ENCODE peak calls at places on chromosomes 12 and 14, in ten cellular contexts. C, I, E, J, Y, D, W, M, Z and K are unnamed samples. For H3K4me1, the result is how much of the 10 kb centered on the place peaks cover.

GRCh38 chr12:109115758-109116610 is at the start of gene ACACB:
- DNase-seq in C (peak), I (peak), E (peak), J (no peak), Y (peak), D (peak), W (peak), M (no peak), Z (peak), K (no peak)

GRCh38 chr14:64190974-64191502 is 103.1 kb downstream of the ESR2 start:
- DNase-seq in C (no peak), I (no peak), E (no peak), J (no peak), Y (no peak), D (no peak), W (no peak), M (no peak), Z (no peak), K (no peak)

GRCh38 chr14:101475468-101476257 is 85.6 kb upstream of the DIO3 start:
- DNase-seq in C (peak), I (peak), E (peak), J (no peak), Y (no peak), D (no peak), W (no peak), M (no peak), Z (peak), K (no peak)

GRCh38 chr12:52975820-52976573 is 27.1 kb downstream of the KRT18 start:
- DNase-seq in C (no peak), I (peak), E (peak), J (no peak), Y (peak), D (peak), W (no peak), M (no peak), Z (no peak), K (peak)

GRCh38 chr14:104865069-104865630 is at the start of gene CEP170B:
- DNase-seq in C (no peak), I (peak), E (peak), J (no peak), Y (no peak), D (peak), W (no peak), M (peak), Z (peak), K (no peak)

GRCh38 chr14:24254630-24255392 is 8.2 kb downstream of the TGM1 start:
- DNase-seq in C (no peak), I (no peak), E (peak), J (no peak), Y (no peak), D (no peak), W (no peak), M (no peak), Z (no peak), K (no peak)

GRCh38 chr14:47442206-47442605 is 233.2 kb downstream of the MDGA2 start:
- DNase-seq in C (no peak), I (peak), E (peak), J (no peak), Y (no peak), D (peak), W (no peak), M (no peak), Z (no peak), K (peak)

GRCh38 chr12:6116481-6117021 is 7.9 kb downstream of the VWF start:
- DNase-seq in C (no peak), I (peak), E (no peak), J (no peak), Y (no peak), D (no peak), W (peak), M (no peak), Z (peak), K (no peak)

GRCh38 chr14:77707355-77707723 is 484 bp downstream of the ALKBH1 start:
- DNase-seq in C (no peak), I (peak), E (no peak), J (peak), Y (peak), D (peak), W (no peak), M (no peak), Z (peak), K (no peak)

GRCh38 chr14:21748869-21749303 is 75.3 kb upstream of the OR4E1 start:
- DNase-seq in C (peak), I (peak), E (no peak), J (peak), Y (peak), D (peak), W (no peak), M (no peak), Z (peak), K (peak)

GRCh38 chr12:58416211-58416610 is 474.8 kb downstream of the ATP23 start:
- DNase-seq in C (no peak), I (no peak), E (no peak), J (no peak), Y (no peak), D (no peak), W (no peak), M (no peak), Z (no peak), K (no peak)

GRCh38 chr12:60935981-60936761 is 1324.0 kb upstream of the USP15 start:
- DNase-seq in C (no peak), I (no peak), E (no peak), J (no peak), Y (no peak), D (peak), W (no peak), M (no peak), Z (no peak), K (no peak)

GRCh38 chr12:31832740-31833540 is 104.1 kb upstream of the AMN1 start:
- DNase-seq in C (no peak), I (peak), E (no peak), J (no peak), Y (no peak), D (no peak), W (no peak), M (no peak), Z (peak), K (no peak)

GRCh38 chr14:36939265-36939664 is 233.1 kb downstream of the SLC25A21 start:
- DNase-seq in C (no peak), I (no peak), E (no peak), J (no peak), Y (no peak), D (no peak), W (no peak), M (no peak), Z (no peak), K (no peak)

GRCh38 chr14:81033841-81034240 is 78.4 kb downstream of the TSHR start:
- DNase-seq in C (no peak), I (peak), E (peak), J (no peak), Y (no peak), D (no peak), W (no peak), M (no peak), Z (peak), K (no peak)

GRCh38 chr14:73567951-73568885 is 795 bp upstream of the ACOT2 start:
- DNase-seq in C (no peak), I (peak), E (no peak), J (no peak), Y (no peak), D (no peak), W (no peak), M (no peak), Z (no peak), K (no peak)

GRCh38 chr12:11839093-11839641 is 189.7 kb downstream of the ETV6 start:
- DNase-seq in C (no peak), I (peak), E (no peak), J (no peak), Y (peak), D (no peak), W (peak), M (no peak), Z (peak), K (no peak)
- H3K4me1 ChIP-seq in C (under half), I (under half), E (under half), J (under half), Y (half or more), D (under half), W (half or more), M (under half), Z (under half), K (under half)

GRCh38 chr12:92402415-92402814 is 256.8 kb upstream of the BTG1 start:
- DNase-seq in C (no peak), I (no peak), E (no peak), J (no peak), Y (no peak), D (no peak), W (no peak), M (no peak), Z (no peak), K (no peak)

GRCh38 chr12:92404921-92405320 is 259.3 kb upstream of the BTG1 start:
- DNase-seq in C (no peak), I (peak), E (no peak), J (no peak), Y (no peak), D (no peak), W (no peak), M (no peak), Z (no peak), K (no peak)

GRCh38 chr12:92408072-92408900 is 262.6 kb upstream of the BTG1 start:
- DNase-seq in C (no peak), I (peak), E (peak), J (no peak), Y (peak), D (peak), W (peak), M (no peak), Z (peak), K (peak)

GRCh38 chr12:92403210-92404175 is 257.8 kb upstream of the BTG1 start:
- DNase-seq in C (no peak), I (peak), E (no peak), J (peak), Y (peak), D (no peak), W (no peak), M (peak), Z (no peak), K (no peak)

DNA sequence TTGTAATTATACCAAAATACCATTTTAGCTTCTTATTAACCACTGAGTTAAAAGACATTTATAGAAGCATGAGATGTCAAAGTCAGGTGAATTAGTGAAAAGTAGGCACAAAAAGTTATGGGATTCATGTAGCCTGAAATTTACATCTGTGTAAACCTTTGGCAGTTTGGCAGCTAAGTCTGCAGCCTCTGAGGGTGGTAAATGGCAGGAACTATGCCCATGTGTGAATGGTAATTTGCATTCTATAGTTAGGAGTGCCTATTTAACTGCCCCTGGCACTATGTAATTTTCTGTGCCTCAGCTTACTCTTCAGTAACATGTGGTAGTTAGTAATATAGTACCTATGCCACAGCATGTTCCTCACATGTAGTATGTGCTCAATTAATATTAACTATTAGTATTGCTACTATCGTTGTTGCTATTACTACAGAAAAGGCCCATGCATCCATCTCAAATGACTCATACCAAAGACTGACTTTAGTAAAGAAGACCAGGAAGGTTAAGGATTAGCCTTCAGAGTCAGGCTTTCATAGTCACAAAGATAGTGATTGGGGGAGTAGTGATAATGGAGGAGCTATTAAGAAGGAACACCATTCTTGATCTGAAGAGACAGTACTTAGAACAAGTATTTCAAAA is 258.7 kb upstream of the BTG1 start:
- DNase-seq in C (no peak), I (peak), E (no peak), J (no peak), Y (no peak), D (no peak), W (no peak), M (no peak), Z (no peak), K (no peak)
- H3K4me1 ChIP-seq in C (under half), I (under half), E (under half), J (half or more), Y (under half), D (under half), W (under half), M (half or more), Z (under half), K (under half)

DNA sequence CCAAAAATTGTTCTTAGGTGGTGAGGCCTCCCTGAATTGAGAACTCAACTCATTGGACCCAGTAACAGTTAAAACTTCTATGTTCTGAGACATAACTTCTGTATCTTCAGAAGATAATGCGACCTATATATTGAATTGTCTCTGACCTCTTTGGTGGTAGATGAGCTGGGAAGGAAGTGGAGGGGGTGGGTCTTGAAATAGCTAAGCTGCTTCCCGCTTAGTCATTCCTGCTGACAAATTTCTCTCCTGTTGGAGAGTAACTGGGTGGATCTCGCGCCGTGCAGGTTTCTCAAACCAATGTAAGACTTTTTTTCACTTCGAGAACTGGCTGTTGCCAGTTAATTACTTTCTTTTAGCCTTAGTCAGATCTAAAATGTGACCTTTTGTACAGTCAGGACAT is 100.8 kb downstream of the PPHLN1 start:
- DNase-seq in C (no peak), I (peak), E (peak), J (no peak), Y (no peak), D (peak), W (no peak), M (no peak), Z (no peak), K (peak)
- H3K4me1 ChIP-seq in C (under half), I (under half), E (under half), J (under half), Y (under half), D (under half), W (under half), M (under half), Z (under half), K (under half)

GRCh38 chr12:25320123-25321006 is 69.6 kb upstream of the KRAS start:
- DNase-seq in C (no peak), I (no peak), E (no peak), J (no peak), Y (no peak), D (no peak), W (no peak), M (no peak), Z (no peak), K (no peak)

GRCh38 chr12:25323774-25324086 is 73.0 kb upstream of the KRAS start:
- DNase-seq in C (no peak), I (no peak), E (no peak), J (no peak), Y (no peak), D (no peak), W (no peak), M (no peak), Z (no peak), K (no peak)

GRCh38 chr12:25322918-25323773 is 72.4 kb upstream of the KRAS start:
- DNase-seq in C (no peak), I (no peak), E (no peak), J (no peak), Y (no peak), D (no peak), W (no peak), M (no peak), Z (no peak), K (no peak)

GRCh38 chr12:25322351-25322750 is 71.6 kb upstream of the KRAS start:
- DNase-seq in C (no peak), I (no peak), E (no peak), J (no peak), Y (no peak), D (no peak), W (no peak), M (no peak), Z (no peak), K (no peak)

DNA sequence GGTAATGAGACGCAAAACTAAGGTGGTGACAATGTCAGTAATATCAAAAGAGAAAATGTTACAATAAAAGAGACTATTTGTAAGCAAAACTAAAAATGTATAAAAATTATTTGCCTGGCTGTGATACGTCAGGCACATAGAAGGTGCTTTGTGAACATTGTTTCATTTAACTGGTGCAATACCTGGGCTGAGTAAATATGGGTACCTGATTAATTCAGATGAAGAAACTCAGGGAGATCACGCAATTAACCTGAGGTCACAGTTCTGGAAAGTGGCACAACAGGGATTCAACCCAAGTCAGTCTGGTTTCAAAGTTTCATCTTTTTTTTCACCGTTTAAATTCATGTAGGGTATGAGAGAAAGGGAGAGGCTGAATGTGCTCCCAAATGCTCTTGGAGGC is 71.0 kb upstream of the KRAS start:
- DNase-seq in C (no peak), I (no peak), E (no peak), J (no peak), Y (no peak), D (no peak), W (no peak), M (no peak), Z (no peak), K (no peak)
- H3K4me1 ChIP-seq in C (under half), I (under half), E (under half), J (under half), Y (under half), D (under half), W (under half), M (under half), Z (under half), K (under half)

GRCh38 chr14:61718039-61718438 is 22.7 kb downstream of the HIF1A start:
- DNase-seq in C (no peak), I (peak), E (no peak), J (no peak), Y (no peak), D (peak), W (no peak), M (no peak), Z (no peak), K (no peak)

GRCh38 chr14:61719344-61720301 is 24.3 kb downstream of the HIF1A start:
- DNase-seq in C (no peak), I (no peak), E (no peak), J (no peak), Y (no peak), D (no peak), W (no peak), M (no peak), Z (no peak), K (no peak)

GRCh38 chr14:61713724-61714437 is 18.6 kb downstream of the HIF1A start:
- DNase-seq in C (no peak), I (no peak), E (no peak), J (no peak), Y (no peak), D (no peak), W (no peak), M (no peak), Z (no peak), K (no peak)

GRCh38 chr14:61720302-61720677 is 25.0 kb downstream of the HIF1A start:
- DNase-seq in C (no peak), I (peak), E (no peak), J (no peak), Y (no peak), D (no peak), W (no peak), M (no peak), Z (no peak), K (no peak)

GRCh38 chr14:61716956-61717355 is 21.6 kb downstream of the HIF1A start:
- DNase-seq in C (no peak), I (no peak), E (no peak), J (no peak), Y (no peak), D (no peak), W (no peak), M (no peak), Z (no peak), K (no peak)
- H3K4me1 ChIP-seq in C (under half), I (under half), E (under half), J (half or more), Y (half or more), D (half or more), W (half or more), M (under half), Z (half or more), K (under half)